ENCODE peak calls at places on chromosomes 11 and 22, in six cellular contexts. One of them, this sample, is unnamed.
A peak's percentile ranks its signal among the peaks of the same experiment; 100 is the strongest.

GRCh38 chr22:48507595-48508350 is 1319.9 kb downstream of the BRD1 start:
- DNase-seq in activated CD4-positive, alpha-beta T cell treated with anti-CD3 and anti-CD28 coated beads for 24 hours: no peak
- DNase-seq in GM23248: no peak
- DNase-seq in right atrium auricular region: no peak
- DNase-seq in activated gamma-delta T cell treated with Interleukin-2 at 50 U/mL for 16 hours: no peak
- DNase-seq in mesothelial cell of epicardium: no peak
- DNase-seq in this sample: no peak

GRCh38 chr11:19553683-19554333 is 158.8 kb upstream of the NAV2 start:
- DNase-seq in activated CD4-positive, alpha-beta T cell treated with anti-CD3 and anti-CD28 coated beads for 24 hours: peak; percentile 55
- DNase-seq in GM23248: peak; percentile 80
- DNase-seq in activated gamma-delta T cell treated with Interleukin-2 at 50 U/mL for 16 hours: peak; percentile 68
- DNase-seq in right atrium auricular region: peak; percentile 88
- DNase-seq in mesothelial cell of epicardium: peak; percentile 69
- DNase-seq in this sample: peak; percentile 93

GRCh38 chr11:117723625-117724024 is 73.4 kb downstream of the DSCAML1 start:
- DNase-seq in right atrium auricular region: no peak
- DNase-seq in mesothelial cell of epicardium: no peak
- DNase-seq in activated gamma-delta T cell treated with Interleukin-2 at 50 U/mL for 16 hours: no peak
- DNase-seq in activated CD4-positive, alpha-beta T cell treated with anti-CD3 and anti-CD28 coated beads for 24 hours: no peak
- DNase-seq in GM23248: no peak
- DNase-seq in this sample: no peak

GRCh38 chr22:43777204-43777671 is 34.9 kb downstream of the EFCAB6 start:
- DNase-seq in activated CD4-positive, alpha-beta T cell treated with anti-CD3 and anti-CD28 coated beads for 24 hours: no peak
- DNase-seq in activated gamma-delta T cell treated with Interleukin-2 at 50 U/mL for 16 hours: no peak
- DNase-seq in mesothelial cell of epicardium: no peak
- DNase-seq in right atrium auricular region: no peak
- DNase-seq in GM23248: peak; percentile 77
- DNase-seq in this sample: peak; percentile 81

GRCh38 chr22:30694638-30695350 is at the start of gene OSBP2:
- DNase-seq in right atrium auricular region: no peak
- DNase-seq in GM23248: peak; percentile 45
- DNase-seq in activated CD4-positive, alpha-beta T cell treated with anti-CD3 and anti-CD28 coated beads for 24 hours: no peak
- DNase-seq in activated gamma-delta T cell treated with Interleukin-2 at 50 U/mL for 16 hours: peak; percentile 23
- DNase-seq in mesothelial cell of epicardium: peak; percentile 32
- DNase-seq in this sample: peak; percentile 59

GRCh38 chr11:61949169-61950034 is 749 bp upstream of the BEST1 start:
- DNase-seq in activated CD4-positive, alpha-beta T cell treated with anti-CD3 and anti-CD28 coated beads for 24 hours: no peak
- DNase-seq in activated gamma-delta T cell treated with Interleukin-2 at 50 U/mL for 16 hours: no peak
- DNase-seq in GM23248: peak; percentile 93
- DNase-seq in mesothelial cell of epicardium: no peak
- DNase-seq in right atrium auricular region: peak; percentile 95
- DNase-seq in this sample: peak; percentile 97

GRCh38 chr11:113464416-113464815 is 10.8 kb downstream of the DRD2 start:
- DNase-seq in right atrium auricular region: no peak
- DNase-seq in activated CD4-positive, alpha-beta T cell treated with anti-CD3 and anti-CD28 coated beads for 24 hours: no peak
- DNase-seq in mesothelial cell of epicardium: no peak
- DNase-seq in activated gamma-delta T cell treated with Interleukin-2 at 50 U/mL for 16 hours: no peak
- DNase-seq in GM23248: no peak
- DNase-seq in this sample: no peak

GRCh38 chr22:30290318-30290678 is 993 bp upstream of the CASTOR1 start:
- DNase-seq in GM23248: peak; percentile 44
- DNase-seq in right atrium auricular region: no peak
- DNase-seq in activated gamma-delta T cell treated with Interleukin-2 at 50 U/mL for 16 hours: no peak
- DNase-seq in activated CD4-positive, alpha-beta T cell treated with anti-CD3 and anti-CD28 coated beads for 24 hours: no peak
- DNase-seq in mesothelial cell of epicardium: no peak
- DNase-seq in this sample: peak; percentile 34